ENCODE peak calls at places on chromosome 13, in nine cellular contexts. T, M, X, O, F, C, Z, V and W are unnamed samples. For H3K4me1, the result is how much of the 10 kb centered on the place peaks cover.

GRCh38 chr13:99312493-99312883 is 5.3 kb upstream of the GPR183 start:
- DNase-seq in F (no peak), O (no peak), T (peak), X (peak), M (no peak), Z (no peak), C (peak), V (peak), W (no peak)

GRCh38 chr13:74966814-74967213 is 515.2 kb downstream of the TBC1D4 start:
- DNase-seq in M (no peak), F (no peak), O (no peak), Z (no peak), T (no peak), X (no peak), C (no peak), V (no peak), W (peak)

GRCh38 chr13:49219647-49220034 is 497 bp upstream of the MLNR start:
- DNase-seq in F (no peak), X (no peak), C (no peak), V (no peak), M (no peak), Z (no peak), T (no peak), O (no peak), W (no peak)

GRCh38 chr13:100214886-100215285 is 126.0 kb downstream of the PCCA start:
- DNase-seq in V (no peak), T (no peak), C (no peak), F (no peak), Z (no peak), M (no peak), X (no peak), O (no peak), W (no peak)

GRCh38 chr13:96822900-96823299 is 171.4 kb downstream of the OXGR1 start:
- DNase-seq in X (no peak), T (no peak), C (no peak), V (no peak), F (no peak), O (no peak), M (no peak), Z (peak), W (peak)

GRCh38 chr13:113474179-113474578 is 16.3 kb downstream of the DCUN1D2 start:
- DNase-seq in V (no peak), Z (no peak), X (no peak), T (no peak), O (no peak), C (no peak), M (no peak), F (no peak), W (no peak)

GRCh38 chr13:27628081-27628480 is 6.4 kb downstream of the POLR1D start:
- DNase-seq in O (no peak), F (no peak), X (no peak), V (no peak), Z (no peak), M (no peak), C (no peak), T (no peak), W (no peak)

GRCh38 chr13:113951246-113951999 is 22.5 kb downstream of the C13orf46 start:
- DNase-seq in F (peak), T (peak), C (peak), O (peak), Z (peak), V (peak), M (peak), X (peak), W (peak)

GRCh38 chr13:71522976-71523517 is 344.0 kb downstream of the DACH1 start:
- DNase-seq in O (no peak), M (no peak), V (no peak), F (no peak), C (no peak), X (no peak), T (no peak), Z (no peak), W (no peak)

GRCh38 chr13:92938481-92939020 is 288.1 kb upstream of the GPC6 start:
- DNase-seq in M (no peak), V (no peak), Z (no peak), T (no peak), X (no peak), C (no peak), F (no peak), O (no peak), W (no peak)

GRCh38 chr13:24624801-24625231 is 55.4 kb upstream of the ATP12A start:
- DNase-seq in Z (no peak), V (no peak), M (no peak), F (no peak), O (no peak), C (no peak), X (peak), T (no peak), W (no peak)

GRCh38 chr13:24625324-24625723 is 54.9 kb upstream of the ATP12A start:
- DNase-seq in F (no peak), X (no peak), O (no peak), V (no peak), M (no peak), T (no peak), Z (no peak), C (no peak), W (no peak)

GRCh38 chr13:24624363-24624762 is 55.8 kb upstream of the ATP12A start:
- DNase-seq in M (no peak), Z (no peak), V (no peak), F (no peak), X (no peak), T (no peak), O (no peak), C (no peak), W (no peak)

GRCh38 chr13:24623141-24623665 is 57.0 kb upstream of the ATP12A start:
- DNase-seq in O (no peak), T (no peak), X (no peak), M (no peak), C (no peak), F (no peak), Z (no peak), V (no peak), W (no peak)

DNA sequence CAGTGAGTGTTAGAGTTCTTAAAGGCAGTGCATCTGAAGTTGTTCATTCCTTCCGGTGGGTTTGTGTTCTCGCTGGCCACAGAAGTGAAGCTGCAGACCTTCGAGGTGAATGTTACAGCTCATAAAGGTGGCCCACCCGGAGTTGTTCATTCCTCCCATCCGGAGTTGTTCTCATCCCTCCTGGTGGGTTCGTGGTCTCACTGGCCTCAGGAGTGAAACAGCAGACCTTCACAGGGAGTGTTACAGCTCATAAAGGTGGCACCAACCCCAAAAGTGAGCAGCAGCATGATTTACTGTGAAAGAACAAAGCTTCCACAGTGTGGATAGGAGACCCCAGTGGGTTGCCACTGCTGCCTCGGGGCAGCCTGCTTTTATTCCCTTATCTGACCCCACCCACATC is 57.7 kb upstream of the ATP12A start:
- DNase-seq in M (no peak), X (no peak), V (no peak), T (no peak), C (no peak), Z (no peak), O (no peak), F (no peak), W (no peak)
- H3K4me1 ChIP-seq in M (under half), X (under half), V (under half), T (under half), C (under half), Z (under half), O (under half), F (half or more), W (under half)

GRCh38 chr13:30864352-30865130 is 41.5 kb upstream of the MEDAG start:
- DNase-seq in M (no peak), V (no peak), F (no peak), C (no peak), X (peak), T (no peak), O (no peak), Z (no peak), W (no peak)
- H3K4me1 ChIP-seq in M (under half), V (under half), F (under half), C (under half), X (under half), T (under half), O (under half), Z (under half), W (under half)

DNA sequence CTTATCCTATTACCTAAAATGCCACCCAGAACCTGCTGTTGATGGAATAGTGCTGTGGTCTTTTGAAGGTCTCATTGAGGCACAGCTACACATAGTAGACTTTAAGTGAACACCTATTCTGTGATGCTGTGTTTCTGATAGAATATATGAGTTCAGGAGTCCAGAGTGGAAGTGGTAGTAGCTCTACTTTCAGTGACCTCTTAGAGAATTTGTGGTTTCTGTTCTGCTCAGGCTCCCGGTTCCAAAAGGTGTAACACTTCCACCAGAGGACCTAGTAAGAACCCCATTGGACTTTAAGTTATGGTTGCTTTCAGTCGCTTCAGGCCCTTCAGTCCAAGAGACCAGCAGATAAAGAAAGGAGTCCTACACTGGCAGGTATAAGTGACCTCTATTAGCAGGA is 11.4 kb upstream of the MYCBP2 start:
- DNase-seq in C (no peak), Z (no peak), T (no peak), M (no peak), X (no peak), V (no peak), F (no peak), O (no peak), W (no peak)
- H3K4me1 ChIP-seq in C (under half), Z (under half), T (under half), M (under half), X (under half), V (under half), F (under half), O (under half), W (under half)

DNA sequence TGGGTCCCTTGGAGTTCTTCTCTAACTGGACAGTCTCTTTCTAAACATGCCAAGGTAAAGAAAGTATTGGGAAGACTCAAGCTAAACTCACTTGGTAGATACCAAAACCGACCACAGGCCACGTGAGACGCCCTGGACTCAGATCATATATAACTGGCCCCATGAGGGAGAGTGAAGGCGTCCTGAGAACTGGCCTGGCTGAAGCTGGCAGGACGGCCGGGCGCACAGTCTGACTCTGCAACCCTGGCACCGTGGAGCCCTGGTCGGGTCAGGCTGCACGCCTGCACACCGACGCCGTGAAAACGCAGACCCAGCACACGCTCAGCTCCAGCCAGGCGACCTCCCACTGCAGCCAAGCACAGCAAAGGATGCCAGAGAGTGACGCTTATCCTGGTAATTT is 122.5 kb upstream of the SPACA7 start:
- DNase-seq in M (no peak), Z (no peak), X (no peak), O (no peak), V (no peak), T (no peak), F (no peak), C (no peak), W (no peak)
- H3K4me1 ChIP-seq in M (under half), Z (under half), X (under half), O (under half), V (under half), T (under half), F (under half), C (under half), W (under half)